ENCODE peak calls at places on chromosomes 3 and 15, in nine cellular contexts. B, S, N, O, Q, C, U, V and T are unnamed samples.
A peak's percentile ranks its signal among the peaks of the same experiment; 100 is the strongest.

GRCh38 chr3:182855076-182855475 is 61.8 kb downstream of the ATP11B start:
- DNase-seq in U (no peak), Q (no peak), N (no peak), B (no peak), O (no peak), S (no peak), C (no peak), V (no peak), T (no peak)

GRCh38 chr15:60557157-60557556 is 78.2 kb upstream of the ICE2 start:
- DNase-seq in Q (peak; percentile 40), U (no peak), O (no peak), S (no peak), B (no peak), N (no peak), V (no peak), C (no peak), T (no peak)

GRCh38 chr3:16151109-16151508 is 23.4 kb upstream of the GALNT15 start:
- DNase-seq in O (peak; percentile 95), Q (no peak), B (peak; percentile 59), S (no peak), C (no peak), N (peak; percentile 72), U (peak; percentile 67), V (no peak), T (no peak)

GRCh38 chr3:196471551-196471950 is 32.0 kb downstream of the RNF168 start:
- DNase-seq in U (peak; percentile 32), O (no peak), B (no peak), N (no peak), Q (no peak), C (no peak), V (no peak), S (no peak), T (no peak)

GRCh38 chr3:139225551-139225950 is 118.3 kb upstream of the MRPS22 start:
- DNase-seq in N (no peak), Q (no peak), O (no peak), B (no peak), C (no peak), V (no peak), S (no peak), U (no peak), T (no peak)

GRCh38 chr3:59784164-59784563 is 734.3 kb upstream of the CFAP20DC start:
- DNase-seq in N (no peak), C (no peak), V (no peak), Q (no peak), U (no peak), O (no peak), S (no peak), B (no peak), T (no peak)

GRCh38 chr3:190811775-190812480 is 50.6 kb downstream of the GMNC start:
- DNase-seq in N (no peak), O (peak; percentile 75), V (no peak), B (no peak), S (no peak), C (no peak), U (peak; percentile 89), Q (no peak), T (no peak)

GRCh38 chr3:174505266-174505665 is 353.9 kb upstream of the NAALADL2 start:
- DNase-seq in N (no peak), B (no peak), C (no peak), O (no peak), Q (no peak), S (no peak), U (no peak), V (no peak), T (no peak)

GRCh38 chr15:63506537-63507035 is 2.2 kb downstream of the USP3 start:
- DNase-seq in C (no peak), Q (no peak), O (no peak), S (no peak), V (no peak), U (peak; percentile 50), N (no peak), B (peak; percentile 58), T (no peak)

GRCh38 chr3:67518196-67518595 is 136.2 kb downstream of the SUCLG2 start:
- DNase-seq in O (no peak), V (no peak), U (no peak), B (no peak), C (no peak), S (no peak), Q (no peak), N (no peak), T (no peak)

GRCh38 chr15:83653639-83654378 is at the start of gene ADAMTSL3:
- DNase-seq in V (no peak), C (peak; percentile 84), B (peak; percentile 71), O (peak; percentile 78), Q (no peak), U (peak; percentile 11), S (no peak), N (peak; percentile 63), T (peak; percentile 21)

GRCh38 chr15:96335429-96335807 is 4.9 kb downstream of the NR2F2 start:
- DNase-seq in U (peak; percentile 35), V (no peak), B (peak; percentile 22), C (no peak), S (no peak), Q (no peak), N (no peak), O (no peak), T (no peak)

GRCh38 chr15:36658321-36658720 is 78.9 kb downstream of the CDIN1 start:
- DNase-seq in N (no peak), B (no peak), V (no peak), O (peak; percentile 22), Q (no peak), U (peak; percentile 44), S (no peak), C (no peak), T (no peak)
- H3K4me3 ChIP-seq in N (no peak overlapping the region), B (no peak overlapping the region), V (no peak overlapping the region), O (no peak overlapping the region), Q (no peak overlapping the region), U (no peak overlapping the region), S (no peak overlapping the region), C (no peak overlapping the region), T (no peak overlapping the region)

DNA sequence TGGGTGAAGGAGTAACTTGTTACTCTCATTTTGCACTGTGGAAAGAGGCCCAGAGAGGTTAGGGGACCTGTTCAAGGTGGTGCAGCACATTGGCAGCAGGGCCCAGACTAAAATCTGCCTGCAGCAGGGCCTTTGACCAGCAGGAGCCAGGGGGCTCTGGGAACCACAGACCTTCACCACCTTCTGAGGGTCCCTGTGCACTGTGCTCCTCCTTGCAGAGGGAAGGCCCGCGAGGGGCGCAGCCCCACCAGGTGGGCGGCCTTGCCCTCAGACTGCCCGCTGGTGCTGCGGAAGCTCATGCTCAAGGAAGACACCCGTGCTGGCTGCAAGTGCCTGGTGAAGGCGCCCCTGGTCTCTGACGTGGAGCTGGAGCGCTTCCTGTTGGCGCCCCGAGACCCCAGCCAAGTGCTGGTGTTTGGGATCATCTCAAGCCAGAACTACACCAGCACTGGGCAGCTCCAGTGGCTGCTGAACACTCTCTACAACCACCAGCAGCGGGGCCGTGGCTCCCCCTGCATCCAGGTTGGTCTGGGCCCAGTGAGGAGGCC is 61.5 kb upstream of the FGD5 start:
- DNase-seq in U (no peak), C (no peak), Q (no peak), N (no peak), V (no peak), B (no peak), S (no peak), O (no peak), T (no peak)
- H3K9me3 ChIP-seq in U (no peaks in the 10 kb centered on the region), C (no peaks in the 10 kb centered on the region), Q (no peaks in the 10 kb centered on the region), N (no peaks in the 10 kb centered on the region), V (no peaks in the 10 kb centered on the region), B (no peaks in the 10 kb centered on the region), S (no peaks in the 10 kb centered on the region), O (no peaks in the 10 kb centered on the region), T (no peaks in the 10 kb centered on the region)

DNA sequence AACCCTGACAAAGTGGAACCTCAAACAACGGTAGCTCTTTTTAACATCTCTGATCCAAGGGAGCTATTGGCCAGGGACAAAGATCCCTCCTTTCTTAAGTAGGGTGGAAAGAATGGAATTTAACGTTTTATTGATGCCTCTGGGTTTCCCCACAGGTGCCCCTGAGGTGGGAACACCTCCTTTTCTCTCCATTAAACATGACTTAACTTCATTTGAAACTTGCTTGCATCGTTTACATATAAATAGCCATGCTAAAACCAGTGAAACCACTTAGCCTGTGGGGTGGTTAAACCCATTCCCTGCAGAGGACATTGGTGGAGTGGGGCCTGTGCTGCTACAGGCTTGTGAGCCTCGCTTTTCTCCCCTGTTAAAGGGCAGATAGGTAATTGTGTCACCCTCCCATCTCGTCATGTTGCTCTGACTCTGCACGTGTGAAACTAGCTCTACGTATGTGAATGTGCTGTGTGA is 9.7 kb downstream of the CGNL1 start:
- DNase-seq in C (no peak), U (no peak), Q (no peak), N (no peak), S (no peak), O (no peak), B (no peak), V (no peak), T (no peak)
- H3K4me1 ChIP-seq in C (peaks cover 38% of the 10 kb centered on the region), U (no peaks in the 10 kb centered on the region), Q (no peaks in the 10 kb centered on the region), N (peaks cover 16% of the 10 kb centered on the region), S (no peaks in the 10 kb centered on the region), O (peaks cover 71% of the 10 kb centered on the region), B (peaks cover 4% of the 10 kb centered on the region), V (no peaks in the 10 kb centered on the region), T (peaks cover 12% of the 10 kb centered on the region)

GRCh38 chr3:128489860-128490649 is 2.9 kb downstream of the GATA2 start:
- DNase-seq in N (peak; percentile 56), Q (no peak), C (peak; percentile 60), S (no peak), B (peak; percentile 33), O (peak; percentile 55), V (no peak), U (peak; percentile 71), T (no peak)

GRCh38 chr3:128490650-128491070 is 2.3 kb downstream of the GATA2 start:
- DNase-seq in S (no peak), N (no peak), U (no peak), C (no peak), B (no peak), Q (no peak), V (no peak), O (no peak), T (no peak)

GRCh38 chr3:128491900-128492352 is 1.1 kb downstream of the GATA2 start:
- DNase-seq in S (no peak), N (peak; percentile 34), Q (no peak), C (no peak), U (peak; percentile 37), B (no peak), V (no peak), O (no peak), T (no peak)

GRCh38 chr3:128492353-128493220 is at the start of gene GATA2:
- DNase-seq in S (no peak), V (no peak), O (no peak), U (peak; percentile 63), Q (no peak), B (no peak), N (peak; percentile 64), C (peak; percentile 72), T (no peak)

DNA sequence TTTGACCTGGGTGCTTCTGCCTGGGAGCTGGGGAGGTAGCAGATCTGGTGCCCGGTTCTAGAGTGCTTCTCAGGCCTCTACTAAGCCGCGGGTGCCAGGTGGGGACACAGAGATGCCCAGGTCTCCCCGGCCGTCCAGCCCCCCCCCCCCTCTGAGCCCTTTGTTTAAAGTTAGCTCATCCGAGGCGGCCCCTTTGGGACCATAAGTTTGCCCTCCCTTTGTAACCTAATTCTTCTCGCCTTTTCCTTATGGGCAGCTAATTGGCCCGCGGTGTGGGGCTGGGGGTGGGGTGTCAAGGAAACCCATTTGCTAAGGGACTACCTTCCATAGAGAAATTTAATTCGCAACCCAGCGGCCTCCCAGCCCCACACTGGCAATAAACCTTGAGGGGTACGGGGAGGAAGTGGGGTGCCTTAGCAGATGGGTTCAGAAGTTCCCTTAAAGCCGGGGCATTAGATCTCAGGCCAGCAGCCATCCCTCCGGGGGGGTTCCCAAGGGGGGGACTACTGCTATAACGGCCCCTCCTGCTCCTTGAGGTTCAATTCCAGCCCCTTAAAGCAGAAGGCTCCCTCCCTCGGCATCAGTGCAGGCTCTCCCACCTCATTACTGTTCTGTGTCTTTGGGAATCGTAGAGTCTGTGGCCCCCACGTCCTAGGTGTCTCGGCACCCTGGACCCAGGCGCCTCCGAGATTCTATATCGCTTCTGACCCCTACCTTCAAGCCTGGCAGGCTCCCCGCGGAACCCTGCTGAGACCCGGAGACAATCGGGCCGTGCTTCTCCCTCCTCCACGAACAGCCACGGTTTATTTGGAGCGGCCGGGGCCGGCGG is 1.7 kb downstream of the GATA2 start:
- DNase-seq in V (no peak), U (peak; percentile 49), Q (no peak), O (no peak), N (peak; percentile 46), C (peak; percentile 51), B (no peak), S (no peak), T (no peak)
- H3K4me3 ChIP-seq in V (peak overlapping the region; percentile 42), U (no peak overlapping the region), Q (peak overlapping the region; percentile 19), O (peak overlapping the region; percentile 58), N (peak overlapping the region; percentile 56), C (peak overlapping the region; percentile 60), B (no peak overlapping the region), S (no peak overlapping the region), T (peak overlapping the region; percentile 80)